ENCODE peak calls at places on chromosomes 11 and 22, in ten cellular contexts. B is fibroblast of mammary gland; R is stomach; M is MCF 10A; S is epithelial cell of esophagus; N is GM12865; J is IMR-90; C is sigmoid colon; D is CD4-positive, alpha-beta T cell; O is BE2C. I is an unnamed sample.

GRCh38 chr11:6249822-6250555 is 9.6 kb upstream of the CCKBR start:
- DNase-seq in M (peak; percentile 82), O (peak; percentile 54), B (peak; percentile 85), N (no peak), D (no peak), J (peak; percentile 85), C (no peak), R (peak; percentile 93), S (peak; percentile 89), I (no peak)

GRCh38 chr11:26780686-26781085 is 58.8 kb upstream of the SLC5A12 start:
- DNase-seq in N (no peak), O (no peak), B (no peak), S (no peak), D (no peak), J (peak; percentile 3), M (no peak), C (no peak), R (no peak), I (no peak)

GRCh38 chr11:93895106-93895862 is 44.9 kb upstream of the VSTM5 start:
- DNase-seq in S (peak; percentile 75), R (no peak), J (peak; percentile 82), C (no peak), B (peak; percentile 76), M (peak; percentile 73), D (no peak), O (peak; percentile 30), N (peak; percentile 49), I (peak; percentile 17)

GRCh38 chr11:58485961-58486360 is 21.9 kb downstream of the OR5B21 start:
- DNase-seq in R (no peak), C (no peak), S (no peak), B (no peak), N (no peak), D (no peak), O (no peak), J (no peak), M (no peak), I (no peak)

GRCh38 chr11:73195191-73196007 is 22.7 kb upstream of the P2RY2 start:
- DNase-seq in S (peak; percentile 98), B (no peak), M (peak; percentile 89), J (no peak), R (peak; percentile 22), D (no peak), N (no peak), C (peak; percentile 38), O (no peak), I (no peak)

GRCh38 chr11:124732230-124732629 is 7.5 kb upstream of the NRGN start:
- DNase-seq in B (no peak), C (no peak), D (no peak), R (no peak), J (no peak), O (no peak), S (no peak), M (no peak), N (no peak), I (no peak)

GRCh38 chr22:25656724-25657123 is 85.3 kb upstream of the MYO18B start:
- DNase-seq in S (no peak), J (no peak), R (no peak), O (no peak), C (no peak), M (no peak), D (no peak), B (no peak), N (peak; percentile 70), I (peak; percentile 38)

GRCh38 chr11:128146926-128147605 is 440.3 kb downstream of the ETS1 start:
- DNase-seq in J (no peak), N (no peak), D (no peak), S (peak; percentile 59), O (no peak), C (no peak), R (no peak), M (peak; percentile 73), B (peak; percentile 11), I (no peak)

GRCh38 chr11:6531267-6531752 is 34.2 kb downstream of the DNHD1 start:
- DNase-seq in N (peak; percentile 49), J (peak; percentile 52), B (peak; percentile 61), R (no peak), C (no peak), O (peak; percentile 23), D (no peak), S (peak; percentile 58), M (peak; percentile 56), I (peak; percentile 57)

GRCh38 chr11:27718346-27718852 is 18.1 kb upstream of the BDNF start:
- DNase-seq in D (no peak), N (no peak), J (peak; percentile 95), B (peak; percentile 61), O (peak; percentile 30), M (peak; percentile 89), R (no peak), C (peak; percentile 69), S (peak; percentile 61), I (no peak)

GRCh38 chr11:65496304-65497140 is 2.3 kb upstream of the MALAT1 start:
- DNase-seq in R (no peak), M (peak; percentile 19), N (peak; percentile 32), S (peak; percentile 21), D (no peak), B (peak; percentile 89), O (no peak), J (peak; percentile 48), C (peak; percentile 76), I (no peak)

GRCh38 chr22:47034076-47034808 is 271.8 kb downstream of the TBC1D22A start:
- DNase-seq in O (peak; percentile 22), N (no peak), J (no peak), C (peak; percentile 41), R (no peak), M (no peak), S (no peak), D (no peak), B (no peak), I (no peak)

GRCh38 chr11:48005133-48005532 is 24.8 kb downstream of the PTPRJ start:
- DNase-seq in D (no peak), C (no peak), N (peak; percentile 48), R (no peak), O (no peak), J (no peak), S (no peak), M (no peak), B (peak; percentile 54), I (no peak)

GRCh38 chr11:4466168-4466891 is 16.1 kb upstream of the OR52K1 start:
- DNase-seq in R (no peak), O (no peak), B (no peak), M (no peak), S (no peak), N (no peak), C (no peak), J (no peak), D (no peak), I (no peak)

GRCh38 chr11:47148903-47149535 is 27.7 kb downstream of the ARFGAP2 start:
- DNase-seq in N (no peak), M (no peak), B (no peak), J (peak; percentile 49), C (peak; percentile 81), D (no peak), O (peak; percentile 19), R (peak; percentile 68), S (no peak), I (no peak)

GRCh38 chr22:20952544-20953341 is 14.3 kb upstream of the AIFM3 start:
- DNase-seq in J (no peak), O (no peak), C (no peak), N (no peak), M (no peak), R (no peak), B (no peak), D (no peak), S (no peak), I (no peak)

DNA sequence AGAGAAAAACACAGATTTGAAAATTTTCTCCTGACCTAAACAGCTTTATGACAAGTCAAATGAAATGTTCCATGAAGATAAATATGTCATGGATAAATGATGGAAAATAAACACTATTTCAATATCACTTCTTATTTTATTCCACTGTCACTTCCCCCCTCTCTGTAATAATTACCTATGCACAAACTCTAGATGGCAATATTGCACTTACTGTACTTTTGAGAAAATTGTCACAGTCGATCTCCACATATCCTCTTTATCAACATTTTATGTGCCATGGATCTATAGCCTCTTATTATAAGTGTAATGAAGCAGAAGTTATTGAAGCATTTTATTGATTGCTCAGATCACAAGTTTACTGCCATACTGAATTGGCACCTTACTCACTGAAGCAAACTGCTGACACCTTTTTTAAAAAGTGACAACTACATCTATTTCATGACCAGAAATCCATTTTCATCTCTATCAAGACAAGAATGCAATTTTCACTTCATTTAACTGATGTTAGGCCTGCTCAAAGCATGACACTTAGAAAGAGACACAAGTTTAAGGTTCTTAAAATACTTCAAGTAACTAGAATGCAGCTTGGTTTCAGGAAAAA is 133.4 kb downstream of the DCDC1 start:
- DNase-seq in C (no peak), R (no peak), O (no peak), J (no peak), S (peak; percentile 34), B (peak; percentile 9), M (peak; percentile 24), N (no peak), D (no peak), I (no peak)
- TF ChIP-seq CTCF in C (no peak), R (no peak), O (peak; percentile 19), J (peak; percentile 34), S (peak; percentile 46), B (peak; percentile 42), M (peak; percentile 50), N (peak; percentile 18), D (no peak), I (no peak)

GRCh38 chr11:122754553-122755322 is 83.6 kb upstream of the CRTAM start:
- DNase-seq in O (no peak), D (peak; percentile 38), N (peak; percentile 50), R (no peak), B (no peak), M (no peak), C (peak; percentile 27), S (no peak), J (no peak), I (peak; percentile 45)
- TF ChIP-seq CTCF in O (peak; percentile 46), D (peak; percentile 69), N (peak; percentile 57), R (no peak), B (peak; percentile 32), M (peak; percentile 26), C (no peak), S (peak; percentile 42), J (peak; percentile 20), I (peak; percentile 49)

DNA sequence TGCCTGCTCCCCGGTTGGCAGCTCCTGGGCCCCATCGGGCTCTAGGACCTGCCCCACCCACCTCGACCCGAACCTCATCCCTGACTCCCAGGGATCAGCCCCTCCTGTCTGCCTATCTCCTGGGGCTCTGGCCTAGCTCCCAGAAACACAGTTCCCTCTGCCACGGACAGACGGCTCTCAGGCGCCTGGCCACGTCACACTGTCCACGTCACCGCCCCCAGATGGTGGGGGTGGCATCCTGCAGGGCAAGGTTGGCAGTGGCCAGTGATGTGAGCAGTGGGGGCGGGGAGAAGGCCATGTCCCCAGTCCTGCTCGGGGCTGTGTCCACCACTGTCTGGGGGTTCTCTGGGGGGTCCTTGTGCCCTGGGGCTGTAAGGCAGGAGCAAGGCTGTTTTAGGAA is 29.2 kb downstream of the SYT7 start:
- DNase-seq in N (no peak), C (no peak), D (no peak), S (peak; percentile 11), M (peak; percentile 54), R (peak; percentile 72), B (peak; percentile 59), J (peak; percentile 50), O (no peak), I (no peak)
- TF ChIP-seq CTCF in N (no peak), C (no peak), D (no peak), S (no peak), M (no peak), R (no peak), B (no peak), J (no peak), O (no peak), I (no peak)

DNA sequence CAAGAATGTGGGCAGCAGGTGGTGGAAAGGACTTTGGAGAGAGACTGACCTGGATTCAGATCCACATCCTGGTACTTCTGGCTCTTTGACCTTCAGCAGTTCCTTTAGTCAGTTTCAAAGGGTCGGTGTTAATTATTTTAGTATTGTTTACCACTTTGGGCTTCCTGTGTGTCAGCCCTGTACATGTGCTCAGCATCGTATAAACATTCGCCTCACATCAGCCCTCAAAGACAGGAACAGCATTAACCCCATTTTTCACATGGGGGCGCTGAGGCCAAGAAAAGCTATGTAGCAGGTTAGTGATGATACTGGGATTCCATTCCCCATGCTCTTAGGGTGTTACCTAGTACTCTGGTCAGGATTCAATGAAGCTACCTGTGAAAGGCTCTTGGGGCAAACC is 72.1 kb upstream of the YWHAH start:
- DNase-seq in N (peak; percentile 23), M (peak; percentile 13), J (no peak), C (no peak), O (peak; percentile 26), D (no peak), S (no peak), R (peak; percentile 34), B (no peak), I (no peak)
- TF ChIP-seq CTCF in N (peak; percentile 9), M (no peak), J (no peak), C (no peak), O (peak; percentile 59), D (no peak), S (no peak), R (no peak), B (no peak), I (no peak)